ENCODE peak calls at places on chromosomes 16 and 17, in ten cellular contexts. C is stimulated activated CD4-positive, alpha-beta T cell treated with anti-CD3 and anti-CD28 coated beads, Interleukin-12 subunit alpha, Interleukin-12 subunit beta, amount 100 ng/mL, for 4 hours; T is AG09309; J is small intestine; Q is left ventricle myocardium inferior; A is H54; G is HFF-Myc; S is NCI-H1436; R is T-helper 1 cell; N is RKO. V is an unnamed sample.

GRCh38 chr16:82609140-82609539 is 17.6 kb upstream of the CDH13 start:
- DNase-seq in C (no peak), T (no peak), J (no peak), Q (peak; percentile 58), A (no peak), G (no peak), S (no peak), R (no peak), N (no peak), V (no peak)

GRCh38 chr16:7352114-7352513 is 19.5 kb downstream of the RBFOX1 start:
- DNase-seq in C (no peak), T (no peak), J (no peak), Q (no peak), A (no peak), G (no peak), S (no peak), R (no peak), N (no peak), V (no peak)

GRCh38 chr16:4607841-4608703 is 6.6 kb downstream of the UBALD1 start:
- DNase-seq in C (no peak), T (no peak), J (no peak), Q (no peak), A (no peak), G (no peak), S (no peak), R (no peak), N (no peak), V (no peak)

GRCh38 chr16:77213542-77214108 is 14.4 kb downstream of the SYCE1L start:
- DNase-seq in C (no peak), T (peak; percentile 60), J (no peak), Q (no peak), A (peak; percentile 77), G (peak; percentile 56), S (no peak), R (no peak), N (peak; percentile 63), V (peak; percentile 85)

GRCh38 chr17:62616993-62617893 is 10.2 kb upstream of the MRC2 start:
- DNase-seq in C (no peak), T (no peak), J (no peak), Q (no peak), A (no peak), G (no peak), S (no peak), R (no peak), N (no peak), V (no peak)

GRCh38 chr16:80664226-80664625 is 123.4 kb downstream of the DYNLRB2 start:
- DNase-seq in C (no peak), T (no peak), J (no peak), Q (no peak), A (no peak), G (no peak), S (no peak), R (no peak), N (no peak), V (no peak)

GRCh38 chr16:20969386-20969785 is 68.8 kb downstream of the LYRM1 start:
- DNase-seq in C (no peak), T (no peak), J (no peak), Q (no peak), A (no peak), G (no peak), S (no peak), R (no peak), N (no peak), V (no peak)

GRCh38 chr16:82756283-82756599 is 129.5 kb downstream of the CDH13 start:
- DNase-seq in C (no peak), T (no peak), J (no peak), Q (no peak), A (no peak), G (no peak), S (no peak), R (no peak), N (no peak), V (no peak)

GRCh38 chr17:68035131-68035522 is 408 bp upstream of the KPNA2 start:
- DNase-seq in C (peak; percentile 87), T (no peak), J (no peak), Q (peak; percentile 96), A (peak; percentile 82), G (no peak), S (no peak), R (peak; percentile 83), N (peak; percentile 94), V (peak; percentile 93)

GRCh38 chr16:71807905-71808592 is 585 bp downstream of the AP1G1 start:
- DNase-seq in C (peak; percentile 59), T (no peak), J (peak; percentile 60), Q (peak; percentile 20), A (peak; percentile 15), G (no peak), S (no peak), R (no peak), N (peak; percentile 57), V (peak; percentile 44)

GRCh38 chr16:23837553-23838308 is 1.9 kb downstream of the PRKCB start:
- DNase-seq in C (no peak), T (no peak), J (no peak), Q (no peak), A (no peak), G (no peak), S (no peak), R (no peak), N (no peak), V (no peak)

GRCh38 chr17:81535007-81535328 is 6.8 kb downstream of the FSCN2 start:
- DNase-seq in C (no peak), T (no peak), J (no peak), Q (no peak), A (no peak), G (no peak), S (no peak), R (no peak), N (no peak), V (no peak)

GRCh38 chr16:75471723-75472634 is 7.5 kb upstream of the TMEM170A start:
- DNase-seq in C (no peak), T (peak; percentile 20), J (peak; percentile 77), Q (no peak), A (peak; percentile 90), G (peak; percentile 42), S (peak; percentile 65), R (no peak), N (peak; percentile 63), V (peak; percentile 89)

GRCh38 chr16:83952587-83952939 is 477 bp upstream of the OSGIN1 start:
- DNase-seq in C (no peak), T (no peak), J (no peak), Q (no peak), A (no peak), G (peak; percentile 33), S (no peak), R (no peak), N (peak; percentile 72), V (peak; percentile 72)

GRCh38 chr17:78527345-78527744 is 49.9 kb downstream of the DNAH17 start:
- DNase-seq in C (no peak), T (no peak), J (no peak), Q (no peak), A (no peak), G (no peak), S (no peak), R (no peak), N (no peak), V (no peak)

GRCh38 chr16:88878967-88879787 is 12.7 kb upstream of the PABPN1L start:
- DNase-seq in C (no peak), T (no peak), J (no peak), Q (no peak), A (no peak), G (no peak), S (no peak), R (no peak), N (no peak), V (no peak)

GRCh38 chr17:2929881-2930533 is 133.4 kb downstream of the OR1D5 start:
- DNase-seq in C (peak; percentile 22), T (no peak), J (peak; percentile 63), Q (peak; percentile 35), A (peak; percentile 80), G (no peak), S (no peak), R (no peak), N (peak; percentile 32), V (peak; percentile 67)